ENCODE peak calls at places on chromosomes 4 and X, in four cellular contexts. H is GM12878, T is HEK293T, I is A549. R is an unnamed sample.

GRCh38 chrX:3968749-3969148 is 255.3 kb upstream of the PRKX start:
- DNase-seq in T (no peak), H (no peak), I (no peak), R (no peak)

GRCh38 chr4:183960021-183960420 is 54.9 kb downstream of the STOX2 start:
- DNase-seq in H (no peak), T (peak; percentile 72), I (peak; percentile 39), R (peak; percentile 6)

GRCh38 chrX:143781103-143781502 is 60.6 kb upstream of the SPANXN2 start:
- DNase-seq in H (no peak), I (no peak), T (no peak), R (no peak)

GRCh38 chr4:184719407-184719806 is 14.5 kb downstream of the CENPU start:
- DNase-seq in H (no peak), I (no peak), T (no peak), R (no peak)

GRCh38 chr4:185726931-185727330 is 85.1 kb downstream of the SORBS2 start:
- DNase-seq in T (no peak), I (no peak), H (no peak), R (no peak)

GRCh38 chrX:107025538-107025937 is 25.5 kb upstream of the MORC4 start:
- DNase-seq in I (peak; percentile 38), T (peak; percentile 50), H (no peak), R (peak; percentile 38)

GRCh38 chr4:83993774-83994173 is 457.9 kb downstream of the GPAT3 start:
- DNase-seq in T (no peak), I (peak; percentile 2), H (no peak), R (peak; percentile 9)

GRCh38 chrX:130575831-130576404 is 174.1 kb downstream of the RBMX2 start:
- DNase-seq in I (peak; percentile 51), T (peak; percentile 70), H (no peak), R (peak; percentile 29)

GRCh38 chr4:53019485-53020382 is 157.6 kb downstream of the RASL11B start:
- DNase-seq in H (no peak), I (peak; percentile 63), T (no peak), R (peak; percentile 42)

GRCh38 chrX:40644821-40645358 is 2.5 kb downstream of the CXorf38 start:
- DNase-seq in I (peak; percentile 6), T (no peak), H (peak; percentile 68), R (peak; percentile 50)

GRCh38 chr4:73836373-73837269 is at the start of gene CXCL6:
- DNase-seq in I (no peak), H (no peak), T (no peak), R (no peak)

DNA sequence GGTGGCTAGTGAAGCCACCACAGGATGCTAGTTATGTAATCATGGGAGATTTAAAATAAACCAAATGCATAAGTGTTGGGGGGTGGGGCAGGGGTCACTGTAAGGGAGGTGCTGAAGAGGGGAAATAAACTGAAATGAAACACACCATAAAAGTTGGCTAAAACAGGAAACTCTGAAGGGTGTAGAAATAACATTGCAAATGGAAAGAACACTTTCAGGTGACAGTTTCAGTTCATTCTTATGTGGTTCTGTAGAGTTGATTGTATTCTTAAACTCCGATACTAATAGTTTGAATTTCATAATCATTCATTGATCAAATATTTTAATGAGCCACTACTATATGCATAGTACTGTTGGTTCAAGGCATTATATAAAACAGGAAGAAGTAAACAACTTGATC is 80.1 kb downstream of the HDAC8 start:
- DNase-seq in I (no peak), H (no peak), T (no peak), R (no peak)
- TF ChIP-seq BHLHE40 in I (no peak), H (no peak), T (no peak), R (no peak)

GRCh38 chr4:128844931-128845330 is 35.4 kb downstream of the JADE1 start:
- DNase-seq in H (no peak), T (no peak), I (no peak), R (no peak)

GRCh38 chr4:128841402-128841801 is 31.9 kb downstream of the JADE1 start:
- DNase-seq in H (no peak), T (no peak), I (no peak), R (no peak)

GRCh38 chr4:128837679-128838078 is 28.2 kb downstream of the JADE1 start:
- DNase-seq in I (no peak), H (no peak), T (no peak), R (no peak)

GRCh38 chr4:128837198-128837597 is 27.7 kb downstream of the JADE1 start:
- DNase-seq in T (no peak), H (no peak), I (no peak), R (no peak)

DNA sequence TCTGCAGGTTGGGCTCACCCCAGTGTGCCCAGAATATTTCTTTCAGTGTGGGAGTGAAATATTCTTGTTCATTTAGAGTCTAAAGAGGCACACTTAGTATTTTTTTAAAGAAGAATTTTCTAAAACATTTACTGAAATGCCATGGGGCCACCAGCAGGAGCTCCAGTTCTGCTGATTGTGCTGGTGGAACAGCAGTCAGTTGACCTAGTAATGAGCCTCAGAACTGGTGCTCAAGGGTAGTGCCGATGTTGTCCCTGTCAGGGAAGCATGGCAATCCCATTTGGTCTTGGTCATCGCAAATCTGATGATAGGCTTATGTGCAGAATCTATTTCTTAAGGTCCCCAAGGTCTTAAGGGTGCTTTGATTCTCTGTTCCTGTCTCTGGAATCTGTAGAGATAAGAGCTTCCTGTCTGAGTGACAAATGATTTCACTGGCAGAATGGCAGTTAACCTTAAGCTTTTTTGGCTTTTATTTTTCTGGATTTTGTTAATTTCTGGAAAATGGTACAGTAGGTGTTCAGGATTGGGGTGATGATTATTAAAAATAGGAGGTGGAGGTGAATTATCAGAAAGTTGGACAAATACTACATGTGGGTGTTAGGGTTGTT is 31.3 kb downstream of the JADE1 start:
- DNase-seq in T (no peak), H (no peak), I (no peak), R (no peak)
- TF ChIP-seq BHLHE40 in T (no peak), H (no peak), I (no peak), R (no peak)

GRCh38 chrX:135910251-135910650 is 16.7 kb downstream of the SAGE1 start:
- DNase-seq in T (no peak), I (no peak), H (no peak), R (no peak)
- TF ChIP-seq BHLHE40 in T (no peak), I (no peak), H (no peak), R (no peak)

DNA sequence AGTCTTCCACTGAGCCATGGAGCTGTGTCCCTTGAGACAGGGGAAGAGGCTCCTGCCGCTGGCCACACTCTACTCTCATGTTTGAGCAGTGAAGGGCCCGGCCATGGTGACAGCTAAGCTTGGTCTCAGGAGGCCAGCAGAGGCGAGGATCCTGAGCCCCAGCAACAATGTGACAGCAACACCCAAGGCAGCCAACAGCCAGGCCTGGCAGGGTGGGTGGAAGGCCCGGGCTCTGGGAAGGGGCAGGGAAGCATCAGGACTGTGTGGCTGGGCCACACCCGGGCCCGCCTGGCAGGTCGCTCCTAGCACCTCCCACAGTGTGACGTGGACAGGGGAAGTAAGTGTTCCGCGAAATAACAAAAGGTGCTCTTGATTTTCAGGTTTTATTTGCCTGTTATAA is 24.8 kb downstream of the L1CAM start:
- DNase-seq in H (no peak), I (no peak), T (no peak), R (no peak)
- TF ChIP-seq BHLHE40 in H (no peak), I (no peak), T (no peak), R (no peak)

GRCh38 chr4:156378053-156378665 is 424.5 kb upstream of the CTSO start:
- DNase-seq in I (peak; percentile 14), T (peak; percentile 50), H (no peak), R (no peak)
- TF ChIP-seq BHLHE40 in I (no peak), T (no peak), H (no peak), R (no peak)

DNA sequence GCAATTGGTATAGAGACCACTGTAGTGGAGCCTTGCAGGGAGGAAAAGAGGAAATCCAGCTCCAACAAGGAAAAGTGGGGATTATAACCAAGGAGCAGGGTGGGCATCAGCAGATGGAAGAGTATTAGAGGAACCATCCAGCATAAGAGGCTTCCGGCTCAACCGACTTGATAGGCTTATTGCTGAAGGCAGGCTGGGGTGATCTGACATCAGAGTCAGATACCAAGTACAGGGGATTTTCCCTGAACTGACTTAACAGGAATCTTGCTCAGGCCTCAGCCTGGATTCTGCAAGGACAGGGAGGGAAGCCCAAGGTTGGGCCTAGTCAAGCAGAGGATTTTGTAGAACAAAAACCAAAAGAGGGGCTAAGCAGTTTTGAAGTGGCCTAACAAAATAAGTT is 129.6 kb downstream of the DCLK2 start:
- DNase-seq in H (no peak), I (no peak), T (no peak), R (no peak)
- TF ChIP-seq BHLHE40 in H (no peak), I (no peak), T (no peak), R (no peak)

R was measured in K562.